ENCODE peak calls at places on chromosomes 12 and 14, in four cellular contexts. G, I, H and C are unnamed samples.

GRCh38 chr12:11765817-11766794 is 116.6 kb downstream of the ETV6 start:
- DNase-seq in H (peak; percentile 92), G (no peak), I (no peak), C (no peak)

GRCh38 chr12:85874064-85874463 is at the start of gene NTS:
- DNase-seq in G (no peak), I (no peak), H (no peak), C (no peak)

GRCh38 chr14:53953828-53954550 is 2.6 kb downstream of the BMP4 start:
- DNase-seq in G (no peak), I (no peak), H (no peak), C (peak; percentile 70)

GRCh38 chr12:139585-139984 is 73.0 kb downstream of the IQSEC3 start:
- DNase-seq in H (no peak), I (no peak), G (no peak), C (no peak)

GRCh38 chr12:5511644-5512584 is 80.0 kb downstream of the NTF3 start:
- DNase-seq in H (no peak), I (peak; percentile 30), G (peak; percentile 24), C (peak; percentile 1)

GRCh38 chr12:80763874-80764273 is 47.2 kb downstream of the MYF5 start:
- DNase-seq in I (no peak), H (no peak), G (peak; percentile 10), C (peak; percentile 3)

GRCh38 chr12:88113871-88114270 is 28.0 kb downstream of the CEP290 start:
- DNase-seq in H (no peak), I (no peak), G (no peak), C (no peak)

GRCh38 chr14:105285174-105285573 is 15.6 kb downstream of the BRF1 start:
- DNase-seq in H (no peak), I (no peak), G (no peak), C (no peak)

GRCh38 chr12:91893476-91893875 is 252.2 kb downstream of the BTG1 start:
- DNase-seq in G (no peak), H (no peak), I (no peak), C (no peak)

GRCh38 chr12:114955414-114956014 is 271.5 kb upstream of the TBX3 start:
- DNase-seq in G (no peak), H (no peak), I (no peak), C (no peak)

GRCh38 chr12:120119395-120119973 is 2.9 kb upstream of the RAB35 start:
- DNase-seq in I (no peak), H (peak; percentile 91), G (no peak), C (no peak)

GRCh38 chr14:53432378-53432802 is 279.3 kb upstream of the DDHD1 start:
- DNase-seq in H (no peak), G (peak; percentile 8), I (peak; percentile 29), C (no peak)

GRCh38 chr12:13198921-13199320 is 2.4 kb downstream of the EMP1 start:
- DNase-seq in G (no peak), H (no peak), I (no peak), C (no peak)

GRCh38 chr14:32028599-32028998 is 48.5 kb upstream of the ARHGAP5 start:
- DNase-seq in G (no peak), H (no peak), I (no peak), C (no peak)

GRCh38 chr14:104382361-104383087 is 197.0 kb upstream of the C14orf180 start:
- DNase-seq in I (no peak), H (no peak), G (no peak), C (no peak)

GRCh38 chr14:69595336-69595735 is 16.1 kb upstream of the SUSD6 start:
- DNase-seq in I (no peak), H (no peak), G (no peak), C (no peak)

GRCh38 chr12:8871067-8871466 is 43.2 kb upstream of the PHC1 start:
- DNase-seq in G (no peak), I (no peak), H (no peak), C (no peak)

GRCh38 chr14:23409966-23410635 is 2.0 kb upstream of the MYH6 start:
- DNase-seq in G (no peak), H (no peak), I (no peak), C (no peak)

GRCh38 chr12:98123186-98123585 is 392.2 kb upstream of the TMPO start:
- DNase-seq in G (no peak), H (no peak), I (no peak), C (no peak)

GRCh38 chr12:82314406-82314892 is 43.7 kb downstream of the CCDC59 start:
- DNase-seq in G (no peak), H (no peak), I (no peak), C (no peak)

GRCh38 chr12:68508536-68509050 is 102.1 kb upstream of the RAP1B start:
- DNase-seq in G (no peak), I (no peak), H (no peak), C (no peak)
- TF ChIP-seq SPI1 in G (no peak), I (no peak), H (no peak), C (no peak)

GRCh38 chr14:52179151-52179790 is 88.2 kb upstream of the PTGDR start:
- DNase-seq in I (no peak), G (no peak), H (no peak), C (no peak)

GRCh38 chr14:52175982-52176502 is 91.5 kb upstream of the PTGDR start:
- DNase-seq in I (no peak), H (peak; percentile 23), G (no peak), C (no peak)
- TF ChIP-seq SPI1 in I (no peak), H (no peak), G (no peak), C (peak; percentile 60)

GRCh38 chr12:94220804-94221203 is 72.4 kb downstream of the PLXNC1 start:
- DNase-seq in G (no peak), H (no peak), I (no peak), C (no peak)

GRCh38 chr12:94219622-94220302 is 71.4 kb downstream of the PLXNC1 start:
- DNase-seq in H (no peak), I (no peak), G (no peak), C (no peak)

GRCh38 chr12:94222351-94222750 is 74.0 kb downstream of the PLXNC1 start:
- DNase-seq in I (no peak), G (no peak), H (no peak), C (no peak)

GRCh38 chr12:94218244-94218643 is 69.9 kb downstream of the PLXNC1 start:
- DNase-seq in H (no peak), I (no peak), G (no peak), C (no peak)
- TF ChIP-seq SPI1 in H (peak; percentile 21), I (peak; percentile 51), G (peak; percentile 24), C (peak; percentile 34)

DNA sequence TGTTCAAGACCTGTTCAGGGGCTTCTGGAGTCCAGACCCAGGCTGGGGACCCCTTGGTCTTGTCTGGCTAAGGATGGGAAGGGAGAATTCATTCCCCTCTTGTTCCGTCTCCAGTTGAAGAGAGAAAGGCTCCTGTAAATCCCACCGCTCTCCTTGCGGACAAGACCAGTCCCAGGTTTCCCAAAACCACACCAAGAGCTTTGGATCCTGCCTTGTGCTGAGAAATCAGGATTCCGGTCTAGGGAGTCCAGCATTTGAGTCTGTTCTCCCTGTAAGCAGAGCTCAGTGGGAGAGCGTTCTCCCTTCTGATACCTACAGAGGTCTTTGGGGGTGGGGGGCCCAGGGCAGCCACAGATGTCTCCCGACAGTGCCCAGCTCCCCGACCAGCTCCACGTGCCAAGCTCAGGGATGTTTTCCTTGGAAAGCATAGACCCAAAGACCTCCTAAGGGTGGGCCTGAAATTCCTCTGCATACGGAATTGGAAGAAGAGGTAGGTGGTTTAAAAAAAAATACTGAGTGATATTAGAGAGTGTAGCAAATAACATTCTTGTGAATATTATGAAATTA is 1.9 kb downstream of the HOXC13 start:
- DNase-seq in G (no peak), H (no peak), I (no peak), C (no peak)
- TF ChIP-seq SPI1 in G (no peak), H (no peak), I (no peak), C (no peak)

DNA sequence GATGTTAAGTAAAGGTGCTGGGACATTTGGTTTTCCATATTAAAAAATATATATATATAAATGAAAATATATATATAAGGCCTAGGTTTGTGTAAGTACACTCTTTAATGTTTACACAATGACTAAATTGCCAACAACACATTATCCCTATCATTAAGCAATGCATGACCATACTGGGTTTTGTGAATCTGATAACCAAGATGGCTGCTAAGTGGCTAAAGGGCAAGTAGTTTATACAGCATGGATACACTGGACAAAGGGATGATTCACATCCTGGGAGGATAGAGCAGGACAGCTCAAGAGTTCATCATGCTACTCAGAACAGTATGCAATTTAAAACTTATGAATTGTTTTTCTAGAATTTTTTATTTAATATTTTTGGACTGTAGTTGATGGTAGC is 89.3 kb downstream of the FIGNL2 start:
- DNase-seq in H (no peak), G (no peak), I (no peak), C (no peak)
- TF ChIP-seq SPI1 in H (no peak), G (no peak), I (no peak), C (no peak)

DNA sequence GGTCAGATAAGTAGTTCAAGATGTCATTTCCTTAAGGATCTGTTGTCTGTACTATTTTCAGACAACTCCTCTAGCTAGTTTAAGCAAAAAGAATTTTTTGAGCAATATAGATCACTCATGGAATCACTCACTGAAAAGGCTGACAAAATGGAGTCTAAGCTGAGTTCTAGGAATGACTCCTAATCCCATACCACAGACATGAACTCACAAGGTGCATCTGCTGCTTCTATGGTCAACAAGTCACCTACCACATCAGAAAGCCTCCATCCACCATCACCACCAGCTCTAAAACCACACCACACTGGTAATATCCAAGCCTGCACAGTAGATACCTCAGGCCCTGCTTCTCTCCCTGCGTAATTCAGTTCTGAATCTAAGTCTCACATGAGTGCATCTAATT is 33.0 kb downstream of the PWP1 start:
- DNase-seq in G (no peak), I (no peak), H (no peak), C (no peak)
- TF ChIP-seq SPI1 in G (no peak), I (no peak), H (no peak), C (no peak)

DNA sequence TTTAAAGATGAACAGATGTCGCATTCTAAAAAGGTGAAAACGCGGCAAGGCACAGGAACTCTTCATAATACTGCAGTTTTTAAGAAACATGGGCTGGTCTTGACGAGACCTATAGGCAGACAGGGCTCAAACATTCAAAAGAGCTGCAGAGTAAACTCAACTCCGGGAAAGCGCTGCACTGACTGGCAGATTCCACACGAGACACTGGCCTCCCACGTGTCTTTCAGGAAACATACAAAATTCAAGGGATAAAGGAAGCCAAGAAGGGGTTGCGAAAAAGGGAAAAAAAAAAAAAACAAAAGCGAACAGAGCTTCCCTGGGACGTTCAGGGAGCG is 614 bp upstream of the ARF6 start:
- DNase-seq in H (peak; percentile 60), G (no peak), I (peak; percentile 30), C (peak; percentile 83)
- TF ChIP-seq SPI1 in H (no peak), G (no peak), I (no peak), C (no peak)